ENCODE peak calls at places on chromosomes 4 and X, in nine cellular contexts. X, N, C, T, R, Y, J, M and Q are unnamed samples.
A peak's percentile ranks its signal among the peaks of the same experiment; 100 is the strongest.

GRCh38 chr4:128582319-128582948 is 227.1 kb upstream of the JADE1 start:
- DNase-seq in X (no peak), N (no peak), C (no peak), T (no peak), R (no peak), Y (no peak), J (no peak), M (no peak), Q (no peak)

GRCh38 chr4:18942874-18943273 is 921.3 kb upstream of the LCORL start:
- DNase-seq in X (no peak), N (no peak), C (no peak), T (no peak), R (no peak), Y (no peak), J (no peak), M (no peak), Q (no peak)

GRCh38 chr4:40856836-40857362 is 107.1 kb downstream of the NSUN7 start:
- DNase-seq in X (peak; percentile 82), N (no peak), C (peak; percentile 63), T (peak; percentile 71), R (peak; percentile 41), Y (peak; percentile 74), J (peak; percentile 4), M (peak; percentile 80), Q (no peak)

GRCh38 chr4:137692205-137692604 is 159.9 kb upstream of the PCDH18 start:
- DNase-seq in X (no peak), N (no peak), C (no peak), T (no peak), R (no peak), Y (no peak), J (no peak), M (no peak), Q (no peak)

GRCh38 chrX:74160816-74161215 is 143.2 kb upstream of the ZCCHC13 start:
- DNase-seq in X (no peak), N (no peak), C (no peak), T (no peak), R (no peak), Y (no peak), J (no peak), M (no peak), Q (no peak)

GRCh38 chr4:73311428-73311827 is 52.8 kb upstream of the ANKRD17 start:
- DNase-seq in X (peak; percentile 12), N (no peak), C (peak; percentile 62), T (no peak), R (no peak), Y (no peak), J (no peak), M (no peak), Q (no peak)

GRCh38 chrX:149314031-149314430 is 191.1 kb downstream of the IDS start:
- DNase-seq in X (no peak), N (peak; percentile 54), C (no peak), T (no peak), R (no peak), Y (no peak), J (no peak), M (no peak), Q (no peak)

GRCh38 chr4:21130606-21131005 is 430.3 kb downstream of the PACRGL start:
- DNase-seq in X (no peak), N (no peak), C (no peak), T (no peak), R (no peak), Y (no peak), J (no peak), M (no peak), Q (no peak)

GRCh38 chr4:69503558-69503957 is 7.9 kb upstream of the UGT2B4 start:
- DNase-seq in X (no peak), N (no peak), C (no peak), T (no peak), R (no peak), Y (no peak), J (no peak), M (no peak), Q (no peak)

GRCh38 chrX:95383778-95384177 is 1300.9 kb upstream of the DIAPH2 start:
- DNase-seq in X (no peak), N (no peak), C (no peak), T (no peak), R (no peak), Y (no peak), J (no peak), M (no peak), Q (no peak)

GRCh38 chr4:185128272-185129119 is 14.6 kb upstream of the SLC25A4 start:
- DNase-seq in X (peak; percentile 58), N (peak; percentile 41), C (no peak), T (no peak), R (peak; percentile 27), Y (peak; percentile 36), J (peak; percentile 17), M (peak; percentile 34), Q (no peak)

GRCh38 chr4:66052426-66052825 is 382.1 kb upstream of the EPHA5 start:
- DNase-seq in X (no peak), N (peak; percentile 8), C (no peak), T (no peak), R (no peak), Y (no peak), J (no peak), M (no peak), Q (no peak)

GRCh38 chrX:15749642-15750610 is 11.9 kb downstream of the CA5B start:
- DNase-seq in X (no peak), N (peak; percentile 43), C (peak; percentile 31), T (no peak), R (no peak), Y (no peak), J (peak; percentile 14), M (no peak), Q (peak; percentile 12)

GRCh38 chr4:24226018-24226417 is 336.2 kb upstream of the PPARGC1A start:
- DNase-seq in X (no peak), N (no peak), C (no peak), T (no peak), R (no peak), Y (no peak), J (no peak), M (no peak), Q (no peak)